ENCODE peak calls at places on chromosomes 3 and 15, in nine cellular contexts. One of them, this sample, is unnamed. For H3K4me1, the result is how much of the 10 kb centered on the place peaks cover.

GRCh38 chr3:111989061-111989678 is 9.6 kb upstream of the TAGLN3 start:
- DNase-seq in body of pancreas: no peak
- DNase-seq in ovary: no peak
- DNase-seq in prostate gland: no peak
- DNase-seq in right lobe of liver: no peak
- DNase-seq in stomach: no peak
- DNase-seq in tibial nerve: no peak
- DNase-seq in Peyer's patch: no peak
- DNase-seq in heart left ventricle: no peak
- DNase-seq in this sample: no peak

GRCh38 chr3:9088431-9089353 is 125.4 kb upstream of the RAD18 start:
- DNase-seq in body of pancreas: peak
- DNase-seq in prostate gland: no peak
- DNase-seq in heart left ventricle: no peak
- DNase-seq in tibial nerve: no peak
- DNase-seq in ovary: no peak
- DNase-seq in Peyer's patch: no peak
- DNase-seq in right lobe of liver: no peak
- DNase-seq in stomach: peak
- DNase-seq in this sample: no peak

GRCh38 chr15:27250223-27250622 is 279.2 kb downstream of the GABRG3 start:
- DNase-seq in right lobe of liver: no peak
- DNase-seq in stomach: no peak
- DNase-seq in ovary: no peak
- DNase-seq in body of pancreas: no peak
- DNase-seq in prostate gland: no peak
- DNase-seq in heart left ventricle: no peak
- DNase-seq in Peyer's patch: no peak
- DNase-seq in tibial nerve: no peak
- DNase-seq in this sample: no peak

GRCh38 chr3:29379097-29379496 is 98.2 kb downstream of the RBMS3 start:
- DNase-seq in stomach: no peak
- DNase-seq in right lobe of liver: no peak
- DNase-seq in prostate gland: no peak
- DNase-seq in tibial nerve: no peak
- DNase-seq in Peyer's patch: no peak
- DNase-seq in ovary: no peak
- DNase-seq in heart left ventricle: no peak
- DNase-seq in body of pancreas: no peak
- DNase-seq in this sample: no peak

GRCh38 chr3:36965440-36965839 is 20.6 kb upstream of the TRANK1 start:
- DNase-seq in heart left ventricle: no peak
- DNase-seq in tibial nerve: no peak
- DNase-seq in Peyer's patch: no peak
- DNase-seq in ovary: no peak
- DNase-seq in right lobe of liver: no peak
- DNase-seq in prostate gland: peak
- DNase-seq in body of pancreas: no peak
- DNase-seq in stomach: no peak
- DNase-seq in this sample: no peak

GRCh38 chr3:119840855-119841254 is 59.0 kb downstream of the NR1I2 start:
- DNase-seq in Peyer's patch: no peak
- DNase-seq in ovary: no peak
- DNase-seq in tibial nerve: no peak
- DNase-seq in heart left ventricle: no peak
- DNase-seq in body of pancreas: no peak
- DNase-seq in stomach: no peak
- DNase-seq in right lobe of liver: no peak
- DNase-seq in prostate gland: no peak
- DNase-seq in this sample: no peak

GRCh38 chr15:85972805-85973540 is 106.7 kb upstream of the AGBL1 start:
- DNase-seq in ovary: no peak
- DNase-seq in right lobe of liver: peak
- DNase-seq in prostate gland: no peak
- DNase-seq in heart left ventricle: no peak
- DNase-seq in tibial nerve: no peak
- DNase-seq in Peyer's patch: no peak
- DNase-seq in stomach: no peak
- DNase-seq in body of pancreas: no peak
- DNase-seq in this sample: no peak

GRCh38 chr3:170953736-170954135 is 45.3 kb upstream of the EIF5A2 start:
- DNase-seq in right lobe of liver: no peak
- DNase-seq in body of pancreas: no peak
- DNase-seq in Peyer's patch: no peak
- DNase-seq in stomach: no peak
- DNase-seq in tibial nerve: no peak
- DNase-seq in ovary: no peak
- DNase-seq in prostate gland: no peak
- DNase-seq in heart left ventricle: no peak
- DNase-seq in this sample: no peak

GRCh38 chr3:187746479-187747335 is 1.4 kb upstream of the BCL6 start:
- DNase-seq in ovary: no peak
- DNase-seq in stomach: no peak
- DNase-seq in body of pancreas: no peak
- DNase-seq in Peyer's patch: no peak
- DNase-seq in heart left ventricle: no peak
- DNase-seq in right lobe of liver: no peak
- DNase-seq in prostate gland: no peak
- DNase-seq in tibial nerve: no peak
- DNase-seq in this sample: no peak

GRCh38 chr15:66935121-66935520 is 130.3 kb upstream of the SMAD3 start:
- DNase-seq in stomach: no peak
- DNase-seq in ovary: no peak
- DNase-seq in heart left ventricle: no peak
- DNase-seq in prostate gland: no peak
- DNase-seq in right lobe of liver: no peak
- DNase-seq in body of pancreas: no peak
- DNase-seq in Peyer's patch: no peak
- DNase-seq in tibial nerve: no peak
- DNase-seq in this sample: no peak

GRCh38 chr3:57999423-58000115 is 8.7 kb upstream of the FLNB start:
- DNase-seq in body of pancreas: no peak
- DNase-seq in right lobe of liver: no peak
- DNase-seq in Peyer's patch: no peak
- DNase-seq in ovary: no peak
- DNase-seq in stomach: no peak
- DNase-seq in prostate gland: no peak
- DNase-seq in tibial nerve: no peak
- DNase-seq in heart left ventricle: no peak
- DNase-seq in this sample: no peak

GRCh38 chr15:77596821-77597803 is 35.6 kb downstream of the LINGO1 start:
- DNase-seq in stomach: no peak
- DNase-seq in tibial nerve: no peak
- DNase-seq in heart left ventricle: no peak
- DNase-seq in ovary: no peak
- DNase-seq in body of pancreas: no peak
- DNase-seq in right lobe of liver: no peak
- DNase-seq in prostate gland: no peak
- DNase-seq in Peyer's patch: no peak
- DNase-seq in this sample: no peak

GRCh38 chr15:96332854-96333193 is 2.3 kb downstream of the NR2F2 start:
- DNase-seq in prostate gland: no peak
- DNase-seq in body of pancreas: no peak
- DNase-seq in stomach: no peak
- DNase-seq in Peyer's patch: no peak
- DNase-seq in tibial nerve: no peak
- DNase-seq in heart left ventricle: no peak
- DNase-seq in ovary: no peak
- DNase-seq in right lobe of liver: no peak
- DNase-seq in this sample: no peak

GRCh38 chr15:96331942-96332853 is 1.7 kb downstream of the NR2F2 start:
- DNase-seq in Peyer's patch: no peak
- DNase-seq in heart left ventricle: no peak
- DNase-seq in prostate gland: no peak
- DNase-seq in body of pancreas: peak
- DNase-seq in right lobe of liver: peak
- DNase-seq in tibial nerve: peak
- DNase-seq in ovary: peak
- DNase-seq in stomach: no peak
- DNase-seq in this sample: peak

GRCh38 chr15:96334705-96335428 is 4.4 kb downstream of the NR2F2 start:
- DNase-seq in Peyer's patch: no peak
- DNase-seq in body of pancreas: no peak
- DNase-seq in right lobe of liver: no peak
- DNase-seq in stomach: no peak
- DNase-seq in prostate gland: no peak
- DNase-seq in heart left ventricle: no peak
- DNase-seq in ovary: no peak
- DNase-seq in tibial nerve: peak
- DNase-seq in this sample: no peak

GRCh38 chr15:96334017-96334704 is 3.7 kb downstream of the NR2F2 start:
- DNase-seq in stomach: no peak
- DNase-seq in body of pancreas: no peak
- DNase-seq in tibial nerve: peak
- DNase-seq in heart left ventricle: no peak
- DNase-seq in prostate gland: no peak
- DNase-seq in Peyer's patch: no peak
- DNase-seq in ovary: peak
- DNase-seq in right lobe of liver: no peak
- DNase-seq in this sample: peak

DNA sequence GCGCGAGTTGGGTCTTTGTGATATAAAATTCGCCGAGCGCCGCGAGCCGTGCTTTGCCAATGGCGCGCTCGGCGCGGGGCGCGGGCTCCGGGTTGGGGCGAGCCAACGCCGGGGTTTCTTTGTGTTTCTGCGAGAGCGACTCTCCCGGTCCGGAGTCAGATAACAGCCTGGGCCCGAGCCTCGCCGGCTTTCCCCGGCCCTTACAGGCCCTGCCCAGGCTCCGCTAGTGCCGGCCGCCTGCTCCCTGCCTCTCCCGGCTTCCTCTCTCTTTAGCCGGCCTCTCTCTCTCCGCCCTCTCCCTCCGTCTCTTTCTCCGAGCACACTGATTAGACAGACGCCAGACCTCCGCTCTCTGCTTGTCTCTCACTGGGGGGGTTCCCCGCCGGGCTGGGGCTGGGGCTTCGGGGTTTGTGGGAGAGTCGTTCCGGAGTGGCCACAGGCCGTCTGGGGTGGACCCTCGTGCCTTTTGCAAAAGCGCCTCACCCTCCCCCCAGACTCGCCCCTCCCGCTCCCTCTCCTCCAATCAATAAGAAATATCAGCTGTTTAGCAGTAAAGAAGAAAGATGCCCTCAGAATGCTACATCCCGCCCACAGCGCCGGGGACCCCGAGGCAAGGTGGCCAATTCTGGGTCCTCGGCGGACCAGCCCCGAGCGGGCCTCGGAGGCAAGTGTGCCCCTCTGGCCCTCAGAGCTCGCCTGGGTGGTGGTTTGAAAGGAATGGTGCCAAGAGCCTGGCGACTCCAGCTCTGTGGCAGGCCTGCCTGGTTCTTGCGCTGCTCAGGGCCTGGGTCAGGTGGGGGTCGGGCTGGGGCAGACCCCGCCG is 2.9 kb downstream of the NR2F2 start:
- DNase-seq in right lobe of liver: peak
- DNase-seq in ovary: peak
- DNase-seq in stomach: no peak
- DNase-seq in tibial nerve: peak
- DNase-seq in body of pancreas: peak
- DNase-seq in heart left ventricle: peak
- DNase-seq in prostate gland: no peak
- DNase-seq in Peyer's patch: no peak
- DNase-seq in this sample: no peak
- H3K4me1 ChIP-seq in right lobe of liver: under half
- H3K4me1 ChIP-seq in ovary: under half
- H3K4me1 ChIP-seq in stomach: under half
- H3K4me1 ChIP-seq in tibial nerve: under half
- H3K4me1 ChIP-seq in body of pancreas: under half
- H3K4me1 ChIP-seq in heart left ventricle: under half
- H3K4me1 ChIP-seq in prostate gland: under half
- H3K4me1 ChIP-seq in Peyer's patch: under half
- H3K4me1 ChIP-seq in this sample: under half

DNA sequence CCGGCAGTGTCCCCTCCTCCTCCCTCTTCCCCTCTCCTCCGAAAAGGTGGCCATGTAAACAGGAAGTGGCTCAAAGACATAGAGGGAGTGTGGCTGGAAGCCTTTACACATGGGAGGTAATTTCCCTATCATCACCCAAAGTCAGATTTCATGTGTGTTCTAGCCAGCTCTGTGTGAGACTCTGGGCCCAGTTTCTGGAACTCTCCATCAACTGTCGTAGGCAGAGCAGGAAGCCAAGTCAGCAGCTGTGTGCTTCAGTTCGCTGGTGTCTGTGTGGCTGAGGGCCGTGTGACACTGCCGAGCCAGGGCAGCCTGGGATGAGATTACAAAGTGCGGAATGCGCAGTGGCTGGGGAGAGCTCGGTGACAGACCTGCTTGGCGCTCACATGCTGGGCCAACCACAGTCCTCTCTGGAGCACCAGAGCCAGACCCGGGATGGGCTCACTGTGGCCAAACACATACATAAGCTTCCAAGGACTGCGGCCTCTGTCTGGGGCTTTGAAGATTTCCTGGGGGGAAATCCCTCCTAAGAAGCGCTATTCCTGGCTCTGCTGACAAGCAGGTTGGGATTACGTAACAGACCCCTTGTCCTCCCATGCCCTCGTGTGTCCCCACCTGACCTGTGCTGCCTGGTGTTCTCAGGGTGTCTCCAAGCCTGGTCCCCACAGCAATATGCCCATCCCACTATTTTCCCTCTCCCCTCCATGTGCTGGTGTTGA is 50.7 kb downstream of the UMPS start:
- DNase-seq in tibial nerve: peak
- DNase-seq in ovary: peak
- DNase-seq in body of pancreas: no peak
- DNase-seq in stomach: no peak
- DNase-seq in prostate gland: peak
- DNase-seq in right lobe of liver: peak
- DNase-seq in heart left ventricle: peak
- DNase-seq in Peyer's patch: no peak
- DNase-seq in this sample: peak
- H3K27ac ChIP-seq in tibial nerve: peak
- H3K27ac ChIP-seq in ovary: peak
- H3K27ac ChIP-seq in body of pancreas: no peak
- H3K27ac ChIP-seq in stomach: peak
- H3K27ac ChIP-seq in prostate gland: peak
- H3K27ac ChIP-seq in right lobe of liver: peak
- H3K27ac ChIP-seq in heart left ventricle: peak
- H3K27ac ChIP-seq in Peyer's patch: peak
- H3K27ac ChIP-seq in this sample: peak

GRCh38 chr15:92655178-92655995 is at the start of gene FAM174B:
- DNase-seq in heart left ventricle: peak
- DNase-seq in ovary: peak
- DNase-seq in stomach: peak
- DNase-seq in tibial nerve: no peak
- DNase-seq in prostate gland: peak
- DNase-seq in right lobe of liver: peak
- DNase-seq in Peyer's patch: peak
- DNase-seq in body of pancreas: peak
- DNase-seq in this sample: no peak
- TF ChIP-seq POLR2A in heart left ventricle: no peak
- TF ChIP-seq POLR2A in ovary: peak
- TF ChIP-seq POLR2A in stomach: no peak
- TF ChIP-seq POLR2A in tibial nerve: peak
- TF ChIP-seq POLR2A in prostate gland: peak
- TF ChIP-seq POLR2A in right lobe of liver: peak
- TF ChIP-seq POLR2A in Peyer's patch: no peak
- TF ChIP-seq POLR2A in body of pancreas: peak
- TF ChIP-seq POLR2A in this sample: peak

DNA sequence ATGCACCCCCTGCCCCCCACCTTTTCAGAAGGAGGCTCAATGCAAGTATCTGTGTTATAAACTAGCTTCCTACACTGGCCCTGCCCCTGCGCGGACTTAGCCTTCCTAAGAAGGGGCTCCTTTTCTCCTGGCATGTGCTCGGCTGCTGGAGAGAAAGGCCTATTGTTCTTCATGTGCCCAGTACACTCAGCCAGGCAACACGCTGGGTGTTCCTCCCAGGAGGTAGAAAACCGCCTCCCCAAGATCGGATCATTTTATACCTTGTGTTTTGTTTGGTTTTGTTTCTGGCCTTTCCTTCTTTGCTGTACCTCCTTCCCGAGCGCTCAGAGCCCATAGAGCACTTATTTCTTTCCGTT is 30.2 kb downstream of the CCNL1 start:
- DNase-seq in ovary: no peak
- DNase-seq in prostate gland: peak
- DNase-seq in Peyer's patch: peak
- DNase-seq in tibial nerve: no peak
- DNase-seq in body of pancreas: no peak
- DNase-seq in heart left ventricle: no peak
- DNase-seq in right lobe of liver: no peak
- DNase-seq in stomach: peak
- DNase-seq in this sample: peak
- H3K4me1 ChIP-seq in ovary: under half
- H3K4me1 ChIP-seq in prostate gland: under half
- H3K4me1 ChIP-seq in Peyer's patch: under half
- H3K4me1 ChIP-seq in tibial nerve: under half
- H3K4me1 ChIP-seq in body of pancreas: half or more
- H3K4me1 ChIP-seq in heart left ventricle: half or more
- H3K4me1 ChIP-seq in right lobe of liver: under half
- H3K4me1 ChIP-seq in stomach: under half
- H3K4me1 ChIP-seq in this sample: under half

This sample was measured in uterus.